ENCODE peak calls at places on chromosome 11, in eight cellular contexts. V, J, U, R, F, X, C and Q are unnamed samples.

GRCh38 chr11:106724293-106724892 is 293.9 kb downstream of the GUCY1A2 start:
- DNase-seq in V (no peak), J (peak; percentile 67), U (no peak), R (no peak), F (peak; percentile 53), X (no peak), C (no peak), Q (no peak)

GRCh38 chr11:118872403-118872821 is 11.3 kb upstream of the CXCR5 start:
- DNase-seq in V (peak; percentile 69), J (no peak), U (peak; percentile 29), R (no peak), F (no peak), X (no peak), C (no peak), Q (no peak)

GRCh38 chr11:71178076-71178475 is 74.3 kb downstream of the SHANK2 start:
- DNase-seq in V (no peak), J (no peak), U (no peak), R (no peak), F (no peak), X (no peak), C (no peak), Q (no peak)

GRCh38 chr11:47593934-47594855 is at the start of gene C1QTNF4:
- DNase-seq in V (no peak), J (no peak), U (peak; percentile 92), R (no peak), F (no peak), X (no peak), C (no peak), Q (no peak)

GRCh38 chr11:69943066-69943465 is 123.8 kb upstream of the FGF3 start:
- DNase-seq in V (no peak), J (no peak), U (no peak), R (no peak), F (peak; percentile 25), X (peak; percentile 31), C (no peak), Q (no peak)

GRCh38 chr11:64239662-64240466 is 1.0 kb upstream of the FKBP2 start:
- DNase-seq in V (no peak), J (no peak), U (no peak), R (no peak), F (no peak), X (no peak), C (no peak), Q (no peak)

GRCh38 chr11:63837027-63837688 is 1.8 kb upstream of the MARK2 start:
- DNase-seq in V (peak; percentile 77), J (peak; percentile 82), U (peak; percentile 85), R (no peak), F (peak; percentile 87), X (peak; percentile 68), C (peak; percentile 68), Q (peak; percentile 67)

GRCh38 chr11:13335319-13335718 is 57.7 kb downstream of the BMAL1 start:
- DNase-seq in V (peak; percentile 73), J (peak; percentile 78), U (peak; percentile 81), R (no peak), F (peak; percentile 74), X (no peak), C (peak; percentile 42), Q (peak; percentile 52)

GRCh38 chr11:121553806-121554205 is 101.0 kb upstream of the SORL1-AS1 start:
- DNase-seq in V (no peak), J (peak; percentile 14), U (no peak), R (no peak), F (peak; percentile 80), X (peak; percentile 36), C (no peak), Q (no peak)

GRCh38 chr11:117199916-117200812 is 994 bp downstream of the TAGLN start:
- DNase-seq in V (no peak), J (no peak), U (peak; percentile 61), R (no peak), F (no peak), X (no peak), C (no peak), Q (no peak)
- H3K4me3 ChIP-seq in V (no peak overlapping the region), J (peak overlapping the region; percentile 67), U (peak overlapping the region; percentile 51), R (peak overlapping the region; percentile 88), F (no peak overlapping the region), X (no peak overlapping the region), C (peak overlapping the region; percentile 58), Q (peak overlapping the region; percentile 36)

GRCh38 chr11:62689421-62690183 is at the start of gene LRRN4CL:
- DNase-seq in V (no peak), J (peak; percentile 83), U (peak; percentile 54), R (peak; percentile 85), F (no peak), X (no peak), C (peak; percentile 79), Q (peak; percentile 96)
- H3K4me3 ChIP-seq in V (no peak within 1 kb of the TSS), J (peak within 1 kb of the TSS; percentile 2), U (no peak within 1 kb of the TSS), R (peak within 1 kb of the TSS; percentile 48), F (no peak within 1 kb of the TSS), X (no peak within 1 kb of the TSS), C (peak within 1 kb of the TSS; percentile 61), Q (peak within 1 kb of the TSS; percentile 38)

GRCh38 chr11:35362571-35362980 is 56.8 kb downstream of the SLC1A2 start:
- DNase-seq in V (no peak), J (no peak), U (no peak), R (no peak), F (no peak), X (no peak), C (no peak), Q (peak; percentile 75)
- H3K4me3 ChIP-seq in V (no peak overlapping the region), J (no peak overlapping the region), U (no peak overlapping the region), R (no peak overlapping the region), F (no peak overlapping the region), X (no peak overlapping the region), C (no peak overlapping the region), Q (no peak overlapping the region)

DNA sequence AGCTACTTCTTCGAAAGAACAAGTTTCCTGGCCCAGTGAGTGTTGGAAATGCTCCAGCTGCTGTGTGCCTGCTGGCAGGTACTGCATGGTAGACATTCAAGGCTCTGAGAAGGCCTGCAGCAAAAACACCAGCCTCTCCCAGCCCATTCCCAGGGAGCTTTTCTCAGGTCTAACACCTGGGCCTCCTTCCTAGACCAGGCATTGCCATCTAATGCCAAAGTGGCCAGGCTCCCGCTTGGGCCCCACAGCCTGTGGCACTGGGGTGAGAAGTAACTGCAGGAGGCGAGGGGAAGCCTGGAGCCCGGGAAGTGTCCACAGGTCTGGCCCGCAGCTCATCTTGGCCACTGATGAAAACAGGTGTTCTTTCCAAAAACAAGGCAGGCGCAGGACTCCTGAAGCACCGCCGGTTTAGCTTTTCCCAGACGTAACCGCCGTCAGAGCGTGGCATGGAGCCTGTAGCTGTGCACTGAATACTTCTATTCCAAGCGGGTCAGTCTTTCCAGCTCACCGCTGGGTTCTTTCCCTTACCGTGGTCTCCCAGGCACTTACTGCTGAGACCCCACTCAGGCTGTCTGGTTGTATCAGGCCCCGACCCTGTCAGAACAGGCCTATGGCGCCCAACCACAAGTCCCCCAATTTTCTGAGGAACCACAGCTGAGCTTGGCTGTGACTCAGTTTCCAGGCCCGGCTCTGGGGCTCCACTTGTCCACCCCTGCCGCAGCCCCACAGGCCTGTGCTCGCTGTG is 1.2 kb upstream of the TCIRG1 start:
- DNase-seq in V (no peak), J (no peak), U (no peak), R (no peak), F (peak; percentile 73), X (no peak), C (no peak), Q (no peak)
- H3K4me3 ChIP-seq in V (no peak overlapping the region), J (no peak overlapping the region), U (no peak overlapping the region), R (no peak overlapping the region), F (no peak overlapping the region), X (no peak overlapping the region), C (peak overlapping the region; percentile 78), Q (no peak overlapping the region)

GRCh38 chr11:128512478-128513127 is 74.8 kb downstream of the ETS1 start:
- DNase-seq in V (peak; percentile 59), J (no peak), U (no peak), R (no peak), F (no peak), X (no peak), C (no peak), Q (no peak)

GRCh38 chr11:128509990-128510389 is 77.4 kb downstream of the ETS1 start:
- DNase-seq in V (no peak), J (no peak), U (no peak), R (no peak), F (no peak), X (no peak), C (no peak), Q (no peak)

GRCh38 chr11:128513915-128514681 is 73.3 kb downstream of the ETS1 start:
- DNase-seq in V (no peak), J (no peak), U (no peak), R (no peak), F (no peak), X (no peak), C (no peak), Q (no peak)

GRCh38 chr11:128508785-128509518 is 78.4 kb downstream of the ETS1 start:
- DNase-seq in V (no peak), J (no peak), U (no peak), R (no peak), F (no peak), X (no peak), C (no peak), Q (no peak)

DNA sequence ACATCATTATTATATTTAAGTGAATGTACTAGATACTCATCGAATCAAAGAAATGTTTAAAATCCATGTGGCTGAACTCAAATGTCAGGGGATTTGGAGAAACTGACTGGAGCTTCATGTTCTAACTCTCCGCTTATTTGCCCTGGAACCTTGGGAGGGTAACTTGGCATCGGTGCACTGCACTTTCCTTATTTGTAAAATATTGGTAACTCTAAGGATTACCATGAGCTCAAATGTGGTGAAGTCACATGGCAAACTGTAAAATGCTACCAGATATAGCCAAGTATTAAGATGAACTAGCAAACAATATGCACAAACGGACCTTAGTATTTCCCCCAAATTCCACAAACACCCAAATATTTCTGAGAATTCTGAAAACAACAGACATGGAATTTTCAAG is 75.6 kb downstream of the ETS1 start:
- DNase-seq in V (no peak), J (no peak), U (no peak), R (no peak), F (no peak), X (no peak), C (no peak), Q (no peak)
- H3K4me3 ChIP-seq in V (peak overlapping the region; percentile 92), J (no peak overlapping the region), U (no peak overlapping the region), R (no peak overlapping the region), F (no peak overlapping the region), X (no peak overlapping the region), C (peak overlapping the region; percentile 31), Q (no peak overlapping the region)

DNA sequence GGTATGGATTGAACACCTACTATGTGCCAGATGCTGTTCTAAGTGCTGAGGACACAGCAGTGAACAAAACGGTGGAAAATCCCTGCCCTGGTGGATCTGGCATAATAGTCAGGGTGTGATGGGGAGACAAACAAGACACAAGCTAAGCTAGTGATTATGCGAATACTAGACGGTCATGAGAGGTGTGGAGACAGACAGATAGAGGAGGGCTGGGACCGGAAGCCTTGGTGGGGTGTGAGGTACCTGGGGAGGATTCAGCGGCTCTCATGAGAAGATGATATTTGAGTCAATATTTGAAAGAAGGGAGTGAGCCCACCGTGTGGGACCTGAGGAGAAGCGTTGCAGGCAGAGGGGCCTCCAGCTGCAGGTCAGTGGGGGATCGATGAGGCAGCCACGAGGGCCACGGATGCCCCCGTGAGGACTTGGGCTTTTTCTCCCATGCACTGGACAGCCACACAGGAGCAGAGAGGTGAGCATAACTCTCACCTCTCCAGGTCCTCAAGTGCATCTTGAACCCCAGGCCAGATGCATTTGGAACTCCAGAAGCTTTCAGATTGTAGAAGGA is 4.7 kb downstream of the CD5 start:
- DNase-seq in V (no peak), J (no peak), U (no peak), R (no peak), F (no peak), X (no peak), C (no peak), Q (no peak)
- H3K4me3 ChIP-seq in V (peak overlapping the region; percentile 26), J (no peak overlapping the region), U (no peak overlapping the region), R (no peak overlapping the region), F (no peak overlapping the region), X (no peak overlapping the region), C (no peak overlapping the region), Q (no peak overlapping the region)